ENCODE peak calls at places on chromosomes 4 and X, in ten cellular contexts. P is tibial artery; U is cardiac muscle cell; S is psoas muscle; A is H7; W is thyroid gland; R is effector memory CD4-positive, alpha-beta T cell; J is transverse colon; G is testis; V is HCT116. M is an unnamed sample. For H3K36me3, the result is how much of the 10 kb centered on the place peaks cover.

GRCh38 chrX:154443479-154443910 is 446 bp upstream of the FAM50A start:
- DNase-seq in U (peak), G (no peak), P (no peak), S (no peak), V (no peak), W (no peak), J (no peak), A (no peak), R (no peak), M (no peak)

GRCh38 chrX:49162620-49163019 is at the start of gene MAGIX:
- DNase-seq in G (no peak), P (no peak), W (peak), S (no peak), V (no peak), U (no peak), J (no peak), A (peak), R (no peak), M (no peak)

GRCh38 chr4:132071815-132072214 is 1077.3 kb upstream of the PCDH10 start:
- DNase-seq in U (no peak), R (no peak), G (no peak), W (no peak), P (no peak), S (no peak), A (no peak), J (no peak), V (no peak), M (no peak)

GRCh38 chrX:40644821-40645358 is 2.5 kb downstream of the CXorf38 start:
- DNase-seq in S (peak), A (no peak), G (peak), J (peak), U (no peak), R (peak), V (no peak), P (peak), W (peak), M (peak)

GRCh38 chr4:120769227-120769626 is 153.3 kb downstream of the PRDM5 start:
- DNase-seq in A (no peak), J (no peak), V (peak), R (no peak), U (no peak), S (no peak), G (no peak), P (no peak), W (no peak), M (no peak)

GRCh38 chr4:76213415-76214268 is at the start of gene SCARB2:
- DNase-seq in J (peak), W (peak), V (peak), A (peak), P (peak), G (peak), R (peak), U (peak), S (peak), M (peak)

GRCh38 chrX:153818571-153819397 is 11.6 kb downstream of the PDZD4 start:
- DNase-seq in J (peak), U (peak), W (peak), R (peak), P (no peak), S (peak), A (peak), G (no peak), V (no peak), M (peak)

GRCh38 chr4:100493756-100494155 is 24.1 kb downstream of the EMCN start:
- DNase-seq in P (no peak), W (no peak), J (no peak), R (no peak), S (no peak), U (no peak), V (no peak), G (no peak), A (no peak), M (no peak)

GRCh38 chrX:81412428-81412827 is 210.5 kb downstream of the SH3BGRL start:
- DNase-seq in S (no peak), U (no peak), A (no peak), J (no peak), V (no peak), R (no peak), P (no peak), G (no peak), W (no peak), M (no peak)

GRCh38 chr4:145843148-145843547 is 95.5 kb downstream of the ZNF827 start:
- DNase-seq in R (no peak), P (no peak), S (no peak), J (no peak), A (no peak), G (no peak), U (no peak), V (no peak), W (no peak), M (no peak)

GRCh38 chr4:145842224-145842887 is 96.3 kb downstream of the ZNF827 start:
- DNase-seq in P (no peak), R (no peak), G (no peak), J (no peak), A (peak), V (no peak), S (no peak), W (no peak), U (no peak), M (no peak)

GRCh38 chr4:145847764-145848163 is 90.9 kb downstream of the ZNF827 start:
- DNase-seq in V (no peak), S (no peak), P (no peak), G (no peak), J (no peak), R (no peak), W (no peak), A (no peak), U (no peak), M (no peak)

GRCh38 chr4:145843651-145844050 is 95.0 kb downstream of the ZNF827 start:
- DNase-seq in J (no peak), G (no peak), S (no peak), U (no peak), A (no peak), W (no peak), V (no peak), R (no peak), P (no peak), M (no peak)

DNA sequence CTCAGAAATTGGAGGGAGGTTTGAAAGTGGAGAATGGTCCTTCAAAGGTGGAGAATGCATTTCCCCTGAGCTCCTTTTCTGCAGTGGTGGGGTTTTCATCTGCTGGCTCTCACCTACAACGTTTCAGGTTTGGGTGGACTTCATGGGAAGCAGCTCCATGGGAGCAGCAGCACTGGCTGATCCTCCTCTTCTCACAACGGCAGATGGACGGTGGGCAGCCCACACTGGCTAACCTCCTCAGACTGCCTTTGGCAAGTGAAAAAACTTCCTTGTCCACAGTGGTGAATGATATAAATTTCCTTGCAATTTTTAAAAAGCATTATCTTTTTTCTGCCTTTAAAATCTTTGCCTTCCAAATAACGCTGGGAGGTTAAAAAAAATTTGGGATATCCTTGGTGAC is 93.5 kb downstream of the ZNF827 start:
- DNase-seq in A (no peak), P (no peak), S (no peak), U (no peak), G (no peak), V (no peak), W (no peak), R (no peak), J (no peak), M (no peak)
- H3K36me3 ChIP-seq in A (under half), P (under half), S (under half), U (under half), G (under half), V (under half), W (under half), R (under half), J (under half), M (under half)

GRCh38 chr4:168920438-168921081 is 89.5 kb downstream of the CBR4 start:
- DNase-seq in G (no peak), S (no peak), R (no peak), A (no peak), W (no peak), U (no peak), P (no peak), J (no peak), V (no peak), M (peak)
- H3K36me3 ChIP-seq in G (under half), S (half or more), R (under half), A (under half), W (under half), U (half or more), P (half or more), J (under half), V (under half), M (under half)

GRCh38 chr4:183257808-183258207 is 62.3 kb downstream of the CLDN22 start:
- DNase-seq in R (no peak), W (no peak), V (no peak), P (no peak), G (no peak), J (no peak), S (no peak), A (peak), U (no peak), M (no peak)
- H3K36me3 ChIP-seq in R (under half), W (under half), V (under half), P (under half), G (under half), J (under half), S (under half), A (under half), U (under half), M (under half)

GRCh38 chrX:78119521-78120227 is 15.6 kb downstream of the PGK1 start:
- DNase-seq in W (no peak), P (no peak), S (no peak), V (no peak), A (no peak), U (no peak), J (no peak), G (no peak), R (no peak), M (no peak)
- H3K36me3 ChIP-seq in W (under half), P (under half), S (half or more), V (under half), A (under half), U (half or more), J (under half), G (under half), R (under half), M (half or more)

GRCh38 chr4:154916068-154916467 is 135.0 kb downstream of the RBM46 start:
- DNase-seq in U (no peak), S (no peak), W (no peak), P (no peak), V (no peak), G (no peak), R (no peak), A (peak), J (no peak), M (no peak)

GRCh38 chr4:154908168-154908567 is 127.1 kb downstream of the RBM46 start:
- DNase-seq in A (no peak), J (no peak), V (no peak), U (no peak), S (no peak), R (no peak), P (no peak), G (no peak), W (no peak), M (no peak)

GRCh38 chr4:154911097-154911496 is 130.0 kb downstream of the RBM46 start:
- DNase-seq in A (peak), G (peak), U (peak), P (no peak), W (no peak), V (no peak), S (no peak), R (no peak), J (no peak), M (no peak)

DNA sequence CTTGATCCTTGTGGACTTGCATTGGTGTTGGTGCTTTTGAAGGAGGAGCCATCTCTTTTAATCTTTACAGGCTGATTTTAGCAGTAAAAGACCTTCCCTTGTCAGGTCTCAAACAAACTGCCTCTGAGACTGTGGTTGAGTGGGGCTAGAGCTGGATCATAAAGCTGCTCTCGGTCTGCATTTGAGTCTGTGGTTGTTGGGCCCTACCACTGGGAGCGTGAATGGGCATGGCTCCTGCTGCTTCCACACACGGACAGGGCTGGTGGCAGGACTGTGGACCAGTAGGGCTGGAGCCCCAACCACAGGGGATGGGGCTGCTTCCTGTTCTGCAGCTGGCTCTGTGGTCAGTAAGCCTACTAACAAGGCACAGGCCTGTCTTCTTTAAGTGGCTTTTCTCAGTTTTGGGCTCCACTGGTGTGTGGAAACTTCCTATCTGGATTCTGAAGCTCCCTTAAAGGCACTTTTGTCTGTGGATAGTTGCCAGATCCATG is 130.6 kb downstream of the RBM46 start:
- DNase-seq in A (no peak), G (no peak), P (no peak), J (no peak), U (no peak), V (no peak), S (no peak), R (no peak), W (no peak), M (no peak)
- H3K36me3 ChIP-seq in A (under half), G (under half), P (under half), J (under half), U (under half), V (under half), S (under half), R (under half), W (under half), M (under half)

GRCh38 chrX:110302975-110303374 is 14.9 kb downstream of the AMMECR1 start:
- DNase-seq in S (no peak), A (no peak), V (no peak), P (no peak), W (no peak), J (no peak), G (no peak), R (no peak), U (no peak), M (no peak)
- H3K36me3 ChIP-seq in S (under half), A (under half), V (under half), P (under half), W (under half), J (under half), G (under half), R (under half), U (under half), M (under half)

GRCh38 chr4:103086565-103086964 is 10.0 kb upstream of the SLC9B2 start:
- DNase-seq in S (no peak), V (no peak), R (no peak), G (no peak), J (no peak), W (no peak), U (no peak), P (no peak), A (no peak), M (no peak)

DNA sequence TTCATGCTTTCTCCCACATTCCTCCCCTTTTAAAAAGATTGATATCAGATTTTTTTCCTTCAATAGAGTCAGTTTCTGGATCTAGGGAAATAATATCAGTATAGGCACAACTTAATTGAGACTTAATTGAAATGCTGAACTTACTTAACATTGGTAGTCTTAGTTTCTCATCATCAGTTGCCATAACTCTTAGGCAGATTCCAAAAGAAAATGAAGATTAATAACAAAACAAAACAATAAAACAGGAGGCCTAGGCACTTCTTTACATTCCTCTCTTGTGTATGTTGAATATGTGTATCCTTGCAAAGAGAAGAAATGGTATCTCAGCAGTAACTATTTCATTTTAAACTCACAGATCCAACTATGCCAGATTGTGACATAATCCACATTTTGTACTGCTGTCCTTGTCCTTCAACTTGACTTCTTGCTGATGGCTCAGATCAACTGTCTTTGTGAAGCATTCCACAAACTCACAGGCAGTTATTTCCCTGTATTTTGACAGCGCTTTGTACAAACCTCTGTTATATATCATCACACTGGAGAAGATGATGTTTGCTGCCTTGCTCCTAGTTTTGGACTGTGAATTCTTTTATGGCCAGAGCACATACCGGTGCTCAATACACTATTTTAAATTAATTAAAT is 9.1 kb upstream of the SLC9B2 start:
- DNase-seq in V (no peak), R (no peak), J (no peak), P (no peak), A (no peak), S (no peak), G (no peak), U (no peak), W (no peak), M (no peak)
- H3K36me3 ChIP-seq in V (under half), R (under half), J (under half), P (half or more), A (under half), S (half or more), G (under half), U (half or more), W (under half), M (under half)

GRCh38 chr4:128847074-128847724 is 37.7 kb downstream of the JADE1 start:
- DNase-seq in W (no peak), R (no peak), V (no peak), S (no peak), U (no peak), A (no peak), G (no peak), P (no peak), J (no peak), M (no peak)

GRCh38 chr4:128846063-128846462 is 36.6 kb downstream of the JADE1 start:
- DNase-seq in A (no peak), S (no peak), R (no peak), J (no peak), V (no peak), U (no peak), P (no peak), W (no peak), G (no peak), M (no peak)

GRCh38 chr4:128848461-128848860 is 39.0 kb downstream of the JADE1 start:
- DNase-seq in G (no peak), J (no peak), A (no peak), V (no peak), P (no peak), R (no peak), W (no peak), U (no peak), S (no peak), M (no peak)

GRCh38 chr4:128841402-128841801 is 31.9 kb downstream of the JADE1 start:
- DNase-seq in V (no peak), J (no peak), P (no peak), R (no peak), U (no peak), W (no peak), A (no peak), G (no peak), S (no peak), M (no peak)

DNA sequence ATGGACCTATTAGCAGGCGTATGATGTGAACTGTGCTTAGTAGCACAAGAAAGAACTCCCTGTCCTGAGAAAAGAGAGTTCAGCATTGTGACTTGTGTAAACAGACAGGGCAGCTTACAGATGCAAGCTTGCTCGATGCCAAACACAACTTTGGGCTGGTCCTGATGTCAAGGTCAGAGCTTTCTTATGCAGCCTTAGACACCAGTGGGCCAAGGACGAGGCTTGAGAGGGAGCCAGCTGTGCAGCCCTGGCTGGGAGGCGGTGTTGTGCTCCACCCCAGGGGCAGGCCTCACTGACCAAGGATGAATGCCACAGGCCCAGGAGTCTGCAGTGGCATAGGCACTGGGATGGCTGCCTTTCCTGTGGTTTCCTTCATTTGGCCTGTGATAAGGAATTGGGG is 35.4 kb downstream of the JADE1 start:
- DNase-seq in V (no peak), A (no peak), W (peak), R (no peak), G (peak), J (no peak), P (peak), S (peak), U (no peak), M (no peak)
- H3K36me3 ChIP-seq in V (under half), A (half or more), W (under half), R (half or more), G (under half), J (under half), P (half or more), S (half or more), U (under half), M (half or more)

GRCh38 chr4:2888826-2889225 is 45.2 kb downstream of the ADD1 start:
- DNase-seq in J (no peak), A (no peak), W (no peak), R (no peak), G (no peak), S (no peak), U (no peak), V (no peak), P (no peak), M (no peak)
- H3K36me3 ChIP-seq in J (under half), A (under half), W (under half), R (under half), G (under half), S (under half), U (under half), V (under half), P (under half), M (under half)